ENCODE peak calls at places on chromosomes 6 and 20, in seven cellular contexts. C, X, S, M, H, W and L are unnamed samples.
A peak's percentile ranks its signal among the peaks of the same experiment; 100 is the strongest.

GRCh38 chr6:84515082-84515481 is 249.3 kb downstream of the TBX18 start:
- DNase-seq in C (no peak), X (no peak), S (no peak), M (no peak), H (no peak), W (no peak), L (no peak)

GRCh38 chr20:31740208-31740607 is 1.1 kb downstream of the TPX2 start:
- DNase-seq in C (no peak), X (no peak), S (no peak), M (peak; percentile 59), H (no peak), W (peak; percentile 48), L (peak; percentile 67)

GRCh38 chr6:106114492-106114891 is 28.4 kb downstream of the PRDM1 start:
- DNase-seq in C (no peak), X (no peak), S (no peak), M (no peak), H (no peak), W (no peak), L (no peak)

GRCh38 chr20:5001174-5002076 is at the start of gene SLC23A2:
- DNase-seq in C (peak; percentile 57), X (peak; percentile 45), S (peak; percentile 15), M (peak; percentile 38), H (no peak), W (no peak), L (no peak)

GRCh38 chr20:44180814-44181213 is 6.2 kb downstream of the JPH2 start:
- DNase-seq in C (peak; percentile 72), X (no peak), S (no peak), M (no peak), H (no peak), W (peak; percentile 4), L (peak; percentile 66)

GRCh38 chr6:155436981-155437749 is 18.5 kb downstream of the NOX3 start:
- DNase-seq in C (no peak), X (no peak), S (no peak), M (no peak), H (no peak), W (peak; percentile 51), L (no peak)

GRCh38 chr6:24194968-24195700 is 69.1 kb downstream of the NRSN1 start:
- DNase-seq in C (no peak), X (no peak), S (no peak), M (no peak), H (no peak), W (no peak), L (no peak)

GRCh38 chr6:106908386-106908840 is 66.1 kb downstream of the CD24 start:
- DNase-seq in C (no peak), X (no peak), S (no peak), M (peak; percentile 95), H (no peak), W (no peak), L (no peak)

GRCh38 chr6:121223212-121223611 is 111.1 kb downstream of the TBC1D32 start:
- DNase-seq in C (no peak), X (no peak), S (no peak), M (no peak), H (no peak), W (no peak), L (no peak)

GRCh38 chr6:147142684-147143245 is 61.5 kb upstream of the STXBP5 start:
- DNase-seq in C (no peak), X (no peak), S (no peak), M (no peak), H (no peak), W (no peak), L (peak; percentile 24)

GRCh38 chr6:31776961-31777666 is at the start of gene VWA7:
- DNase-seq in C (peak; percentile 68), X (peak; percentile 86), S (peak; percentile 78), M (peak; percentile 88), H (no peak), W (peak; percentile 69), L (peak; percentile 66)
- H3K4me3 ChIP-seq in C (peak within 1 kb of the TSS; percentile 57), X (peak within 1 kb of the TSS; percentile 31), S (peak within 1 kb of the TSS; percentile 9), M (no peak within 1 kb of the TSS), H (peak within 1 kb of the TSS; percentile 9), W (no peak within 1 kb of the TSS), L (no peak within 1 kb of the TSS)

DNA sequence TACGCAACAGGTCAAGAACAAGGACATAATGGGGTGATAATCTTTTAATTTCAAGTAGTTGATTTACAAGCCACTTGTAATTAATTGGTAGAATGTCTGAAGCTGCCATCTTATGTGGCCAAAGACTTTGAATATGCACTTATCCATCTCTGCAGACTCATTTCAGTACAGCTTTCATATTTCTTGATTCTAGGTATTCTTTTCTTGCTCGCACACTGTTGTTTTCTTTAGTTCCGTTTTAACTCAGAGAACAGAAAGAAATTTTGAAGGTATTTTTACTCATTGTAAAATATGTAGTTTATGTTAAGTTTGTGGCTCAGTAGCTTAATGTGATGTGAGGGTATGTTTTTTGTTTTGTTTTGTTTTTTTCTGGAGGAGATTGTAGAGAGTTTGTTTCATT is 73.9 kb downstream of the UBR2 start:
- DNase-seq in C (no peak), X (no peak), S (no peak), M (no peak), H (no peak), W (no peak), L (no peak)
- TF ChIP-seq CTCF in C (no peak), X (no peak), S (no peak), M (no peak), H (no peak), W (no peak), L (no peak)

GRCh38 chr6:108781419-108782110 is 66.7 kb upstream of the ARMC2 start:
- DNase-seq in C (no peak), X (no peak), S (no peak), M (peak; percentile 24), H (peak; percentile 89), W (no peak), L (no peak)
- H3K4me3 ChIP-seq in C (peak overlapping the region; percentile 68), X (peak overlapping the region; percentile 45), S (no peak overlapping the region), M (peak overlapping the region; percentile 57), H (peak overlapping the region; percentile 53), W (peak overlapping the region; percentile 58), L (peak overlapping the region; percentile 66)

GRCh38 chr20:23446505-23446904 is 6.2 kb downstream of the CST11 start:
- DNase-seq in C (peak; percentile 47), X (peak; percentile 48), S (peak; percentile 51), M (peak; percentile 26), H (no peak), W (no peak), L (peak; percentile 83)
- TF ChIP-seq CTCF in C (peak; percentile 71), X (peak; percentile 32), S (peak; percentile 45), M (peak; percentile 37), H (peak; percentile 20), W (peak; percentile 36), L (peak; percentile 79)

DNA sequence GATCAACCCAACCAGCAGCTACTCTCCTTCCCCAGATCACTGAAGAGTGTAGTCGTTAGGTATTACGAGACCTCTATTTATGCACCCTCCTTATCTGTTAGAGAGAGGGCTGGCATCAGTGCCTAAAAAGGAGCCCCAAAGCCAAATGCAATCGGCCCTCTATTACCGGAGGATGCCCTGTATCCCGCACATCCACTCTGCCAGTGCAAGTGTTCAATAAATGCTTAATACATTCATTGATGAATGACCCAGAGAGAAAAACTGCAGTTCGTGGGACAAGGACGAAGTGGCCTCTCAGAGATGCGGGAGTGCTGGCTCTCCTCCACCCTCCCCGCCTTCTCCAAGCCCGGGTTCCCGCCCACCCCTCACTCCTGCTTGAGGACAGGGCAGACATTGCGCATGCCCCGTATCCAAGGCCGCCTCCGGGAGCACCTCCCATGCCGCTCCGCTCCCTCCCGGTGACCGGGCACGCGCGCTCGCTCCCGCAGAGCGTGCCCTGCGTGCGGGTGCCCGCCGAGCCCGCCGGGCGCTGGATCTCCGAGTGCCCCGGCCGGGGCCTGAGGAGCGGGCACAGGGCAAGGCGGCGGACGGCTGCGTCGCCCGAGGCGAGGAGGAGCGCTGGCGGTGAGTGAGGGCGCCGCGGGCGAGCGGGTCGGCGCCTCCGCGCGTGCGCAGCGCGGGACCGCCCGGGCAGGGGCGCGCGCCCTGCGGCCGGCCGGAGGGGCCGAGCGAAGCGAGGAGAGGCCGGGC is 27.2 kb upstream of the BTBD3 start:
- DNase-seq in C (peak; percentile 90), X (peak; percentile 93), S (peak; percentile 85), M (peak; percentile 90), H (peak; percentile 94), W (peak; percentile 95), L (peak; percentile 89)
- H3K4me3 ChIP-seq in C (peak overlapping the region; percentile 84), X (peak overlapping the region; percentile 76), S (peak overlapping the region; percentile 65), M (peak overlapping the region; percentile 72), H (peak overlapping the region; percentile 86), W (peak overlapping the region; percentile 59), L (peak overlapping the region; percentile 62)

DNA sequence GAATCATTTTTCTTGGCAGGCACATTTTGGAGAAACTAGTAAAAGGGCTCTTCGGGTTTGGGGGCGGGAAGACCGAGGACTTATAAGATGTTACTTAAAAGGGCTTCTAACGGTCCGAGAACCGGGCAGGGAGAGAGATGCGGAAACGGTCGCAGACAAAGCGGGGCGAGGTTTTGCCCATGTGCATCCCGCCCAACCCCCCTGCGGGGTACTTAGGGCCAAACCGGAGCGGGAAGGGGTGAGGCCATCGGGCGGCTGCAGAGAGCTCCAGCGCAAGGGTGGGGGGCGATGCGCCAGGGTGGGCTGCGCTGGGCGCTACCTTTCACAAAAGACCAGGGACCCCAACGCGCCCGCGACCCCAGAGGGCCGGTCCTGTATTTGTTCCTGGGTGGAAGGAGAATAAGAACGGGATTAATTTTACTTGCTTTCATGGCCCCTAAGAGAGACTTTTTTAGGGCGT is 616 bp downstream of the TUBB start:
- DNase-seq in C (peak; percentile 75), X (peak; percentile 74), S (peak; percentile 81), M (peak; percentile 46), H (no peak), W (no peak), L (peak; percentile 49)
- TF ChIP-seq CTCF in C (no peak), X (no peak), S (no peak), M (no peak), H (no peak), W (no peak), L (no peak)

GRCh38 chr6:40586369-40586768 is 795 bp downstream of the LRFN2 start:
- DNase-seq in C (no peak), X (no peak), S (no peak), M (no peak), H (no peak), W (no peak), L (no peak)

GRCh38 chr6:40585661-40586269 is 1.4 kb downstream of the LRFN2 start:
- DNase-seq in C (no peak), X (no peak), S (no peak), M (no peak), H (no peak), W (no peak), L (no peak)

GRCh38 chr6:40583694-40584093 is 3.5 kb downstream of the LRFN2 start:
- DNase-seq in C (no peak), X (no peak), S (no peak), M (no peak), H (no peak), W (no peak), L (no peak)

GRCh38 chr6:40584741-40585140 is 2.4 kb downstream of the LRFN2 start:
- DNase-seq in C (no peak), X (no peak), S (no peak), M (no peak), H (no peak), W (no peak), L (no peak)

GRCh38 chr6:40585218-40585617 is 1.9 kb downstream of the LRFN2 start:
- DNase-seq in C (no peak), X (no peak), S (no peak), M (no peak), H (no peak), W (no peak), L (no peak)
- H3K4me3 ChIP-seq in C (no peak overlapping the region), X (no peak overlapping the region), S (no peak overlapping the region), M (no peak overlapping the region), H (no peak overlapping the region), W (no peak overlapping the region), L (no peak overlapping the region)